ENCODE peak calls at places on chromosomes 1 and 21, in six cellular contexts. One of them, this sample, is unnamed. For H3K9me3 and H3K4me1, the result is how much of the 10 kb centered on the place peaks cover.

GRCh38 chr1:3064296-3064850 is 4.6 kb upstream of the PRDM16 start:
- DNase-seq in spleen: peak
- DNase-seq in Peyer's patch: no peak
- DNase-seq in mesenchymal stem cell: no peak
- DNase-seq in tibial artery: no peak
- DNase-seq in GM12878: no peak
- DNase-seq in this sample: no peak

GRCh38 chr1:167484726-167485125 is 33.6 kb downstream of the CD247 start:
- DNase-seq in spleen: no peak
- DNase-seq in Peyer's patch: peak
- DNase-seq in mesenchymal stem cell: no peak
- DNase-seq in tibial artery: no peak
- DNase-seq in GM12878: no peak
- DNase-seq in this sample: no peak

GRCh38 chr1:229114315-229114714 is 156.6 kb upstream of the RAB4A start:
- DNase-seq in spleen: no peak
- DNase-seq in Peyer's patch: peak
- DNase-seq in mesenchymal stem cell: peak
- DNase-seq in tibial artery: no peak
- DNase-seq in GM12878: no peak
- DNase-seq in this sample: no peak

GRCh38 chr21:40049959-40050290 is 182.7 kb downstream of the PCP4 start:
- DNase-seq in spleen: no peak
- DNase-seq in Peyer's patch: no peak
- DNase-seq in mesenchymal stem cell: no peak
- DNase-seq in tibial artery: no peak
- DNase-seq in GM12878: no peak
- DNase-seq in this sample: no peak

GRCh38 chr1:156796340-156797097 is 20.1 kb downstream of the SH2D2A start:
- DNase-seq in spleen: no peak
- DNase-seq in Peyer's patch: no peak
- DNase-seq in mesenchymal stem cell: peak
- DNase-seq in tibial artery: no peak
- DNase-seq in GM12878: no peak
- DNase-seq in this sample: no peak

GRCh38 chr1:244067893-244068292 is 16.8 kb downstream of the ZBTB18 start:
- DNase-seq in spleen: no peak
- DNase-seq in Peyer's patch: peak
- DNase-seq in mesenchymal stem cell: no peak
- DNase-seq in tibial artery: no peak
- DNase-seq in GM12878: no peak
- DNase-seq in this sample: no peak

GRCh38 chr1:236141447-236142357 is 637 bp upstream of the GPR137B start:
- DNase-seq in spleen: peak
- DNase-seq in Peyer's patch: peak
- DNase-seq in mesenchymal stem cell: peak
- DNase-seq in tibial artery: no peak
- DNase-seq in GM12878: no peak
- DNase-seq in this sample: no peak

GRCh38 chr1:152141971-152142584 is 16.9 kb downstream of the RPTN start:
- DNase-seq in spleen: no peak
- DNase-seq in Peyer's patch: peak
- DNase-seq in mesenchymal stem cell: peak
- DNase-seq in tibial artery: no peak
- DNase-seq in GM12878: no peak
- DNase-seq in this sample: no peak

GRCh38 chr1:227729881-227730629 is 5.0 kb downstream of the JMJD4 start:
- DNase-seq in spleen: no peak
- DNase-seq in Peyer's patch: no peak
- DNase-seq in mesenchymal stem cell: peak
- DNase-seq in tibial artery: no peak
- DNase-seq in GM12878: no peak
- DNase-seq in this sample: no peak

GRCh38 chr1:110319332-110320167 is 19.6 kb upstream of the RBM15 start:
- DNase-seq in spleen: no peak
- DNase-seq in Peyer's patch: peak
- DNase-seq in mesenchymal stem cell: no peak
- DNase-seq in tibial artery: no peak
- DNase-seq in GM12878: no peak
- DNase-seq in this sample: no peak

GRCh38 chr1:179935909-179936496 is 18.6 kb upstream of the CEP350 start:
- DNase-seq in spleen: no peak
- DNase-seq in Peyer's patch: no peak
- DNase-seq in mesenchymal stem cell: no peak
- DNase-seq in tibial artery: no peak
- DNase-seq in GM12878: no peak
- DNase-seq in this sample: no peak

GRCh38 chr1:114594046-114594445 is 12.6 kb upstream of the BCAS2 start:
- DNase-seq in spleen: no peak
- DNase-seq in Peyer's patch: no peak
- DNase-seq in mesenchymal stem cell: no peak
- DNase-seq in tibial artery: no peak
- DNase-seq in GM12878: no peak
- DNase-seq in this sample: no peak

GRCh38 chr1:109392037-109392787 is 5.5 kb downstream of the SORT1 start:
- DNase-seq in spleen: no peak
- DNase-seq in Peyer's patch: no peak
- DNase-seq in mesenchymal stem cell: no peak
- DNase-seq in tibial artery: peak
- DNase-seq in GM12878: no peak
- DNase-seq in this sample: no peak

GRCh38 chr1:6440198-6441126 is 15.9 kb downstream of the ESPN start:
- DNase-seq in spleen: peak
- DNase-seq in Peyer's patch: peak
- DNase-seq in mesenchymal stem cell: peak
- DNase-seq in tibial artery: no peak
- DNase-seq in GM12878: no peak
- DNase-seq in this sample: no peak

GRCh38 chr21:22076471-22076870 is 1078.3 kb downstream of the NCAM2 start:
- DNase-seq in spleen: no peak
- DNase-seq in Peyer's patch: no peak
- DNase-seq in mesenchymal stem cell: no peak
- DNase-seq in tibial artery: no peak
- DNase-seq in GM12878: no peak
- DNase-seq in this sample: no peak

GRCh38 chr1:30537279-30537678 is 186.1 kb downstream of the MATN1 start:
- DNase-seq in spleen: peak
- DNase-seq in Peyer's patch: no peak
- DNase-seq in mesenchymal stem cell: no peak
- DNase-seq in tibial artery: no peak
- DNase-seq in GM12878: no peak
- DNase-seq in this sample: peak

GRCh38 chr1:172938676-172939075 is 112.1 kb downstream of the TNFSF18 start:
- DNase-seq in spleen: no peak
- DNase-seq in Peyer's patch: no peak
- DNase-seq in mesenchymal stem cell: peak
- DNase-seq in tibial artery: no peak
- DNase-seq in GM12878: no peak
- DNase-seq in this sample: no peak

GRCh38 chr1:203765029-203765837 is at the start of gene LAX1:
- DNase-seq in spleen: no peak
- DNase-seq in Peyer's patch: peak
- DNase-seq in mesenchymal stem cell: no peak
- DNase-seq in tibial artery: no peak
- DNase-seq in GM12878: peak
- DNase-seq in this sample: no peak

GRCh38 chr1:245812278-245812677 is 657.5 kb downstream of the KIF26B start:
- DNase-seq in spleen: no peak
- DNase-seq in Peyer's patch: no peak
- DNase-seq in mesenchymal stem cell: no peak
- DNase-seq in tibial artery: no peak
- DNase-seq in GM12878: no peak
- DNase-seq in this sample: no peak

GRCh38 chr21:45975017-45975595 is 6.5 kb upstream of the COL6A1 start:
- DNase-seq in spleen: peak
- DNase-seq in Peyer's patch: peak
- DNase-seq in mesenchymal stem cell: peak
- DNase-seq in tibial artery: peak
- DNase-seq in GM12878: no peak
- DNase-seq in this sample: peak

DNA sequence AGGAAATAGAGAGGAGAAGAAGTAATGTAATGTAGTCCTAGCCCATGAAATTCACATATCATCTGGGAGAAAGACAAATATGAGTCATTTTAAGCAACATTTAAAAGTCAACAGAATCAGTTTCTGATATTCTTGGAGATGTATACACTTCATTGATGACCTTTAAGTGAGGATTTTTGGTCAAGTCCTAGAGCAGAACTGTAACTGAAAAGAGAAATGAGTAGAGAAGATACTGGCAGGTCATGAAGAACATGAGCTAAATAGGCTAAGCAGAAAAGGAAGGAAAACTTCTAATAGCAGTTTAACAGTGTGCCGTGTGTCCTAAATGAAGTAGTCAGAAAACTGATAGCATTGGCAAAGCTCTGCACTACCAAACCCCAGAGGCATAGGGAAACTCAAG is 4.6 kb downstream of the ZFP69B start:
- DNase-seq in spleen: no peak
- DNase-seq in Peyer's patch: no peak
- DNase-seq in mesenchymal stem cell: no peak
- DNase-seq in tibial artery: no peak
- DNase-seq in GM12878: no peak
- DNase-seq in this sample: no peak
- H3K9me3 ChIP-seq in spleen: half or more
- H3K9me3 ChIP-seq in Peyer's patch: under half
- H3K9me3 ChIP-seq in mesenchymal stem cell: half or more
- H3K9me3 ChIP-seq in tibial artery: under half
- H3K9me3 ChIP-seq in GM12878: under half
- H3K9me3 ChIP-seq in this sample: under half

DNA sequence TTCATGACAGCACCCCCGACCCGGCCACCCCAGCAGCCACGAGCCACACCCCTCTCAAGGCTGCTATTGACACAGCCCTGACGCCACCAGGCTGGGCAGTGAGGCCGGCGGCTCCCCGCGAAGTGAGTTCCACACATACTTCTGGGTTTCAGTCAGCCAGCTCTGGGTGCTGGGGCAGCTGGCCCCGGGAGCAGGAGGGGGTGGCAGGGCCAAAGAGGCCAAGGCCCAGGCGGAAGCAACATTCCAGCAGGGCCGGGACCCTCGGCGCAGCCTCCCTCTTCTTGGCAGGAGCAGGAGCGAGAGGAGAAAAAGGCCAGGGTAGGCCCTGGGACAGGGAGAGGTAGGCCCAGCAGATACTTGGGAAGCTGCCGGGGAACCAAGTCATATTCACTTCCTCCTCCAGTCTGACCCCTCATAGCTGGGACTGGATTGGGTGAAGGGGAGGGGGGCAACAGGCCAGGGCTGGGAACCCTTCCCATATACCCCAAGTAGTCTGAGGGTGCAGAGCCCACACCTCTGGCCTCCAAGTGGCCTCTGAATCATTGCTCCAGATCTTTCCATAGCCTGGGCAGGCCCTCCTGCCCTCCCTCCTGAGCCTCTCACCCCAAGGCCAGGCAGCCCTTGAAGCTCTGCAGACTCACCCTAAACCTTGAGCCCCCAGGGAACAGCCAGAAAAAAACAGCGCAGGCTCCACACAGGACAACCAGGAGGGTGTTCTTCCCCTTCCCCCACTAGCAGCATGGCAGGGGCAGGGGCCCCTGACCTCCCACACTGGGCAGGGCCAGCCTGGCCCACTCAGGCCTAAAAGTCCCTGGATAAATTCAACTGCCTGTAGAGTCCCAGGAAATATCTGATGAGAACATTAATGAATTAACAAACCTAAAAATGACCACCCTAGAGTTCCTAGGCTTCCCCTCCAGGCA is 5.7 kb downstream of the HSPG2 start:
- DNase-seq in spleen: peak
- DNase-seq in Peyer's patch: peak
- DNase-seq in mesenchymal stem cell: peak
- DNase-seq in tibial artery: peak
- DNase-seq in GM12878: no peak
- DNase-seq in this sample: peak
- H3K4me3 ChIP-seq in spleen: no peak
- H3K4me3 ChIP-seq in Peyer's patch: no peak
- H3K4me3 ChIP-seq in mesenchymal stem cell: peak
- H3K4me3 ChIP-seq in tibial artery: peak
- H3K4me3 ChIP-seq in GM12878: no peak
- H3K4me3 ChIP-seq in this sample: peak

DNA sequence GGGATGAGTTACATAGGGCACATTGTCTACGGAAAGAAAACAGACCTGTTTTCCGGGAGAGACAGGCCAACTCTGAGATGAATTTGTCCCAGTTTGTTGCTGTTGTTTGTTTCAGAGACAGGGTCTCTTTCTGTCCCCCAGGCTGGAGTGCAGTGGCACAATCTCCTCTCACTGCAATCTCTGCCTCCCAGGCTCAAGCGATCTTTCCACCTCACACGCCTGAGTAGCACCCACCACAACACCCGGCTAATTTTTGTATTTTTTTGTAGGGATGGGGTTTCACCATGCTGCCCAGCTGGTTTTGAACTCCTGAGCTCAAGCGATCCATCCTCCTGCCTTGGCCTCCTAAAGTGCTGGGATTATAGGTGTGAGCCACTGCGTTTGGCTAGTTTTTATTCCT is 125.5 kb upstream of the ERRFI1 start:
- DNase-seq in spleen: no peak
- DNase-seq in Peyer's patch: no peak
- DNase-seq in mesenchymal stem cell: no peak
- DNase-seq in tibial artery: no peak
- DNase-seq in GM12878: no peak
- DNase-seq in this sample: no peak
- H3K4me1 ChIP-seq in spleen: under half
- H3K4me1 ChIP-seq in Peyer's patch: under half
- H3K4me1 ChIP-seq in mesenchymal stem cell: under half
- H3K4me1 ChIP-seq in tibial artery: under half
- H3K4me1 ChIP-seq in GM12878: under half
- H3K4me1 ChIP-seq in this sample: under half

DNA sequence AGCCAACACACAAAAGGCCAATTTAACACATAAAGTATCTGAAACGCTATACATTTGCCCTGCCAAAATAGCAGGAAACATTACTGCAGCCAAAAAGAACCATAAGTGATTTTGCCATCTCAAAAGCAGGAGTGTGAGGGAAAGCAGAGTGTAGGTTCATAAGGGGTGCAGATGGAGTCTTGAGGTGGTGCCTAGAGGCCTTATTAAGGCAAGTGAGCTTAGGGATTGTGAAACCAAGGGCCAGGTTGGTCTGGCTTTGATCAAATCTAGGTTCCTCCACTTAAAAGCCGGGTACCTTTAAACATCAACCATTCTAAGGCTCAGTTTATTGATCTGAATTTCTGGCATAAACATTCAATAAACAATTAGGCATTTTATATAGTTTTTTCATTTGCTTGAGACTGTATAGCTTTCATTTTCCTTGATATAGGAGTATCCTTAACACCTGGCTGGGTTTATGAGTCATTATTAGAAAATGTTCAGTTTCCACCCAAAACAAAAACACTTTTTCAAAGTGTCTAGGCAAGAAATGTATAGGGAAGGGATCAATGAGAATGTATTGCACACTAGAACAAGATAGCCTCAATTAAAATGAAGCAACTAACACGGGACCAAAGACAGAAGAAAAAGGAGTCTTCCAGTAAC is 14.2 kb downstream of the JAK1 start:
- DNase-seq in spleen: no peak
- DNase-seq in Peyer's patch: no peak
- DNase-seq in mesenchymal stem cell: no peak
- DNase-seq in tibial artery: no peak
- DNase-seq in GM12878: no peak
- DNase-seq in this sample: no peak
- H3K9me3 ChIP-seq in spleen: under half
- H3K9me3 ChIP-seq in Peyer's patch: under half
- H3K9me3 ChIP-seq in mesenchymal stem cell: under half
- H3K9me3 ChIP-seq in tibial artery: under half
- H3K9me3 ChIP-seq in GM12878: under half
- H3K9me3 ChIP-seq in this sample: under half